ENCODE peak calls at places on chromosomes 4 and X, in four cellular contexts. U is K562, H is HepG2, M is WTC11. F is an unnamed sample.

GRCh38 chrX:19810809-19811208 is 76.6 kb downstream of the SH3KBP1 start:
- DNase-seq in U (no peak), H (peak), M (no peak), F (no peak)

GRCh38 chr4:180798016-180798574 is 1445.1 kb upstream of the TENM3 start:
- DNase-seq in U (no peak), H (no peak), M (no peak), F (no peak)

GRCh38 chr4:24871176-24871575 is 41.7 kb downstream of the CCDC149 start:
- DNase-seq in U (no peak), H (no peak), M (no peak), F (no peak)

GRCh38 chr4:124000233-124000632 is 603.6 kb downstream of the SPRY1 start:
- DNase-seq in U (no peak), H (no peak), M (no peak), F (no peak)

GRCh38 chrX:40107291-40108083 is 9.7 kb upstream of the BCOR start:
- DNase-seq in U (no peak), H (no peak), M (no peak), F (no peak)

GRCh38 chrX:40945366-40945713 is 139.9 kb upstream of the USP9X start:
- DNase-seq in U (peak), H (no peak), M (no peak), F (peak)

GRCh38 chr4:11640584-11640983 is 211.9 kb upstream of the HS3ST1 start:
- DNase-seq in U (no peak), H (no peak), M (no peak), F (no peak)

GRCh38 chr4:56698329-56698728 is 17.2 kb upstream of the HOPX start:
- DNase-seq in U (no peak), H (no peak), M (no peak), F (no peak)

GRCh38 chr4:186946682-186947294 is 223.1 kb upstream of the FAT1 start:
- DNase-seq in U (peak), H (peak), M (peak), F (no peak)

GRCh38 chrX:37348237-37349130 is 680 bp upstream of the PRRG1 start:
- DNase-seq in U (no peak), H (no peak), M (no peak), F (no peak)

GRCh38 chrX:110745288-110745687 is 50.3 kb downstream of the CHRDL1 start:
- DNase-seq in U (no peak), H (no peak), M (no peak), F (no peak)

GRCh38 chrX:68870357-68870756 is 41.5 kb downstream of the EFNB1 start:
- DNase-seq in U (no peak), H (no peak), M (no peak), F (no peak)

GRCh38 chrX:153494541-153495361 is at the start of gene BGN:
- DNase-seq in U (peak), H (peak), M (peak), F (no peak)

GRCh38 chr4:41363384-41363981 is 106.8 kb downstream of the UCHL1 start:
- DNase-seq in U (no peak), H (no peak), M (no peak), F (no peak)

GRCh38 chr4:2101346-2102044 is 42.4 kb downstream of the NAT8L start:
- DNase-seq in U (no peak), H (no peak), M (no peak), F (no peak)

GRCh38 chrX:100995469-100995868 is 26.0 kb downstream of the ARL13A start:
- DNase-seq in U (peak), H (peak), M (no peak), F (no peak)

GRCh38 chr4:124631760-124632159 is 80.8 kb downstream of the ANKRD50 start:
- DNase-seq in U (peak), H (no peak), M (no peak), F (no peak)

GRCh38 chr4:38078590-38079381 is 118.6 kb downstream of the PTTG2 start:
- DNase-seq in U (no peak), H (peak), M (no peak), F (no peak)

GRCh38 chr4:81538712-81539432 is 67.2 kb upstream of the RASGEF1B start:
- DNase-seq in U (no peak), H (no peak), M (no peak), F (no peak)

GRCh38 chr4:3340038-3340702 is 47.3 kb downstream of the RGS12 start:
- DNase-seq in U (no peak), H (no peak), M (no peak), F (no peak)

GRCh38 chrX:7689791-7690412 is 153.1 kb upstream of the VCX start:
- DNase-seq in U (no peak), H (no peak), M (no peak), F (no peak)

GRCh38 chrX:19127649-19128168 is 5.4 kb upstream of the ADGRG2 start:
- DNase-seq in U (no peak), H (no peak), M (no peak), F (no peak)

GRCh38 chrX:111445485-111445884 is 33.5 kb upstream of the DCX start:
- DNase-seq in U (peak), H (peak), M (no peak), F (no peak)

GRCh38 chr4:92600638-92601037 is 296.9 kb downstream of the GRID2 start:
- DNase-seq in U (no peak), H (peak), M (peak), F (no peak)

GRCh38 chr4:10088135-10089010 is 28.2 kb downstream of the WDR1 start:
- DNase-seq in U (no peak), H (no peak), M (no peak), F (no peak)

GRCh38 chr4:69748176-69748575 is 12.2 kb downstream of the SULT1B1 start:
- DNase-seq in U (no peak), H (no peak), M (no peak), F (no peak)

GRCh38 chrX:39356119-39356807 is 555.0 kb downstream of the MID1IP1 start:
- DNase-seq in U (no peak), H (no peak), M (no peak), F (no peak)

GRCh38 chrX:69082753-69083150 is 82.5 kb downstream of the PJA1 start:
- DNase-seq in U (no peak), H (no peak), M (no peak), F (no peak)

GRCh38 chr4:183626168-183626567 is 32.8 kb downstream of the RWDD4 start:
- DNase-seq in U (no peak), H (no peak), M (no peak), F (no peak)

GRCh38 chr4:169089004-169089403 is 78.9 kb upstream of the CBR4 start:
- DNase-seq in U (no peak), H (no peak), M (no peak), F (no peak)

GRCh38 chr4:52848255-52848654 is 13.9 kb upstream of the RASL11B start:
- DNase-seq in U (no peak), H (no peak), M (no peak), F (no peak)

GRCh38 chr4:15361529-15361928 is 66.3 kb upstream of the C1QTNF7 start:
- DNase-seq in U (no peak), H (no peak), M (no peak), F (no peak)

GRCh38 chrX:13050151-13050550 is 5.7 kb upstream of the FAM9C start:
- DNase-seq in U (no peak), H (no peak), M (no peak), F (no peak)

GRCh38 chrX:132482632-132483031 is 6.2 kb downstream of the MBNL3 start:
- DNase-seq in U (no peak), H (peak), M (no peak), F (no peak)

GRCh38 chr4:101977096-101977495 is 186.6 kb downstream of the BANK1 start:
- DNase-seq in U (no peak), H (no peak), M (no peak), F (no peak)
- TF ChIP-seq TCF7 in U (no peak), H (no peak), M (no peak), F (no peak)

GRCh38 chrX:123869488-123869887 is 9.6 kb downstream of the XIAP start:
- DNase-seq in U (no peak), H (no peak), M (no peak), F (no peak)
- TF ChIP-seq TCF7 in U (no peak), H (no peak), M (no peak), F (no peak)

DNA sequence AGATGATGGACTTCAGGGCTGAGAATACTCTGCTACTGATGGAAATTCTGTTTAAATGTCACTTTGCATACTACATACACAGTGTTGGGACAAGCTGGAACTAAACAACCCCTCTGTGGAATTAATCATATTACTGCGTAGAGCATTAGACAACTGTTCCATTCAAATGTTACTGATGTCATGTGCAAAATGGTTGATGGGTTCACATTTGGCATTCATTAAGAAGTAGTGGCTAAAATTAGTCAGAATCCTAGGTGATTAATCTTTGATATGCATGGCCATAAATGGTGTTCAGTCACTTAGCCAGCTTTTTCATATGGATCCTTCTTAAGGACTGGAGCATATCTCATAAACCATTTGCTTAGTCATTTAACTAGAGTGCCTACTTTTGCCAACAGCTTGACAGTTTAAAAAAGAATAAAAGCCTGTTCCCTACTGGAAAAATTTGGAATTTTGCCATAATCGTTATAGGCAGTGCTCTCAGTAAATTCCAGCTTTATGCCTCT is 105.2 kb downstream of the RNF150 start:
- DNase-seq in U (no peak), H (no peak), M (no peak), F (no peak)
- TF ChIP-seq TCF7 in U (no peak), H (no peak), M (no peak), F (no peak)

DNA sequence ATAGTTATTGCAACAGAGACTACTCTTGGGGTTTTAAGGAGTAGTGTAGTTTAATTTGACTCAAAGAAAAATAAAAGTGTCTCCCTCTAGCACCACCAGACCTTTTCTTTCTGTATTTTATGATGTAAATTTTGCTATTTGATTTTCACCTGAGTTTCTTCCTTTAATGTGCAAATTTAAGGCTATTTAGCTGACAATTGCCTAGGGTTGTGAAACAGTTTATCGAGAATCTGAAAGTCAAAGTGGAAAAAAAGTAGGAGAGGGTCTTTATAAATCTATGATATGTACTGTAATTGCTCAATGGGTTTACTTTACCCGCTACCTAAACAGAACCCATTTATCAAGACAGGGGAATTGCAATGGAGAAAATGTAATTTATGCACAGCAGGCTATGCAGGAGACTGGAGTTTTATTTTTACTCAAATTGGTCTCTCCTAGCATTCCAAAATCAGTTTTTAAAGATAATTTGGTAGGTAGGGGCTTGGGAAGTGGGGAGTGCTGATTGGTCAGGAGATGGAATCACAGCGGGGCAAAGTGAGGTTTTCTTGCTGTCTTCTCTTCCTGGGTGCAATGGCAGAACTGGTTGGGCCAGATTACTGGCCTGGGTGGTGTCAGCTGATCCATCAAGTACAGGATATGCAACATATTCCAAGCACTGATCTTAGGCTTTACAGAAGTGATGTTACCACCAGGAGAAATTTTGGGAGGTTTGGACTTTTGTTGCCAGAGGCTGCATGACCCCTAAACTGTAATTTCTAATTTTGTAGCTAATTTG is 228.6 kb upstream of the TACR3 start:
- DNase-seq in U (no peak), H (no peak), M (peak), F (no peak)
- TF ChIP-seq TCF7 in U (no peak), H (no peak), M (no peak), F (no peak)

GRCh38 chr4:176676901-176677300 is 115.8 kb downstream of the VEGFC start:
- DNase-seq in U (no peak), H (no peak), M (no peak), F (no peak)

GRCh38 chr4:176680668-176681067 is 112.1 kb downstream of the VEGFC start:
- DNase-seq in U (no peak), H (no peak), M (no peak), F (no peak)
- TF ChIP-seq TCF7 in U (no peak), H (no peak), M (no peak), F (no peak)

GRCh38 chr4:146577111-146577510 is 55.4 kb upstream of the SLC10A7 start:
- DNase-seq in U (no peak), H (no peak), M (no peak), F (no peak)
- TF ChIP-seq TCF7 in U (no peak), H (no peak), M (no peak), F (no peak)

DNA sequence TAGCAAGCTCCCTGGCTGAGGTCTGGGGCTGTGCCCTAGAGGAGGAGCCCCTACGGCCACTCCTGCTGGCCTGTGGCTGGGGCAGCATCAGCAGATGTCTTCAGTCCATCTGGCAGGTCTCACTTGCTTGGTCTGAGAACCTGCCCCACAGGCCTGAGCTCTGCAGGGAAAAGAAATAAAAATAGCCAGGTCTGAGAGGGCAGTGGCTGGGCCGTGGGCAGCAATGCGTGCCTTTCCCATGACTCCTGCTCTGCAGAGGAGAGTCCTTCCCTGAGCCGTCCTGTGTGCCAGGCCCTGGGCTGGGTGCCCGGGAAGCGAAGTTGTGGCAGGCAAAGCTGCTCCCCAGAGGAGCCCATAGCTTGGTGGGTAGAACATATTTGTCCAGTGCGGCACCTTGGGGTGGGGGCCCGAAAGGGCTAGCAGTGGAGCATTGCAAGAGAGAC is 11.3 kb upstream of the KIAA0232 start:
- DNase-seq in U (no peak), H (no peak), M (no peak), F (no peak)
- TF ChIP-seq TCF7 in U (no peak), H (no peak), M (no peak), F (no peak)

GRCh38 chr4:130257271-130257670 is 1161.3 kb downstream of the C4orf33 start:
- DNase-seq in U (no peak), H (no peak), M (no peak), F (no peak)
- TF ChIP-seq TCF7 in U (no peak), H (no peak), M (no peak), F (no peak)

F was measured in GM12878.